ENCODE peak calls at places on chromosomes 13 and 19, in four cellular contexts. O, A, C and V are unnamed samples.

GRCh38 chr13:111975539-111976473 is 91.1 kb upstream of the SOX1 start:
- DNase-seq in O (no peak), A (no peak), C (peak), V (no peak)

GRCh38 chr13:112066624-112067004 is 335 bp upstream of the SOX1 start:
- DNase-seq in O (no peak), A (no peak), C (peak), V (peak)

GRCh38 chr19:10829967-10830366 is 6.0 kb downstream of the TMED1 start:
- DNase-seq in O (no peak), A (no peak), C (peak), V (no peak)

GRCh38 chr19:32830231-32831014 is 39.1 kb downstream of the SLC7A9 start:
- DNase-seq in O (no peak), A (no peak), C (no peak), V (no peak)

GRCh38 chr13:112756511-112756966 is 66.7 kb downstream of the ATP11A start:
- DNase-seq in O (no peak), A (no peak), C (peak), V (no peak)

GRCh38 chr13:111336666-111337065 is 16.2 kb downstream of the TEX29 start:
- DNase-seq in O (no peak), A (no peak), C (no peak), V (no peak)

GRCh38 chr19:44694184-44694579 is 4.8 kb upstream of the CEACAM16 start:
- DNase-seq in O (no peak), A (no peak), C (no peak), V (no peak)

GRCh38 chr13:99265823-99266426 is 7.7 kb upstream of the GPR18 start:
- DNase-seq in O (no peak), A (no peak), C (no peak), V (peak)

GRCh38 chr19:55368701-55369563 is 1.3 kb downstream of the IL11 start:
- DNase-seq in O (no peak), A (no peak), C (peak), V (no peak)

GRCh38 chr13:27638521-27638920 is 16.8 kb downstream of the POLR1D start:
- DNase-seq in O (no peak), A (no peak), C (no peak), V (no peak)